ENCODE peak calls at places on chromosomes 4 and X, in five cellular contexts. B, W, M, C and R are unnamed samples.

GRCh38 chrX:12770440-12770839 is 20.8 kb upstream of the PRPS2 start:
- DNase-seq in M (peak; percentile 34), C (no peak), W (peak; percentile 42), B (no peak), R (no peak)

GRCh38 chrX:153703036-153703370 is 15.3 kb downstream of the SLC6A8 start:
- DNase-seq in C (no peak), M (no peak), B (no peak), W (no peak), R (no peak)

GRCh38 chr4:55066018-55066417 is 59.4 kb downstream of the KDR start:
- DNase-seq in W (peak; percentile 35), M (no peak), C (no peak), B (no peak), R (no peak)

GRCh38 chr4:58776627-58777026 is 1666.4 kb upstream of the IGFBP7 start:
- DNase-seq in B (no peak), M (no peak), C (no peak), W (no peak), R (no peak)

GRCh38 chr4:151798678-151799416 is 38.0 kb upstream of the GATB start:
- DNase-seq in M (no peak), W (no peak), B (peak; percentile 57), C (no peak), R (no peak)

GRCh38 chr4:47145630-47146029 is 114.3 kb downstream of the GABRB1 start:
- DNase-seq in B (peak; percentile 41), C (no peak), W (no peak), M (peak; percentile 45), R (no peak)

GRCh38 chr4:144723471-144723870 is 77.5 kb downstream of the HHIP start:
- DNase-seq in B (no peak), W (no peak), M (no peak), C (no peak), R (no peak)

GRCh38 chrX:118528089-118528753 is 32.6 kb downstream of the DOCK11 start:
- DNase-seq in W (no peak), C (no peak), M (no peak), B (peak; percentile 47), R (no peak)

GRCh38 chr4:120755864-120756263 is 166.7 kb downstream of the PRDM5 start:
- DNase-seq in W (no peak), C (no peak), B (no peak), M (no peak), R (no peak)

GRCh38 chr4:138736362-138736761 is 279.2 kb upstream of the NOCT start:
- DNase-seq in C (no peak), W (no peak), M (no peak), B (no peak), R (no peak)

GRCh38 chrX:53281321-53281822 is at the start of gene IQSEC2:
- DNase-seq in B (no peak), M (peak; percentile 59), W (no peak), C (peak; percentile 48), R (no peak)

GRCh38 chrX:105150557-105150956 is 69.9 kb downstream of the TEX13A start:
- DNase-seq in M (no peak), B (no peak), C (no peak), W (no peak), R (no peak)

GRCh38 chr4:181971411-181971810 is 271.8 kb upstream of the TENM3 start:
- DNase-seq in C (no peak), B (no peak), W (no peak), M (no peak), R (no peak)

GRCh38 chrX:38061335-38061734 is 55.0 kb downstream of the SYTL5 start:
- DNase-seq in W (no peak), C (peak; percentile 73), B (no peak), M (peak; percentile 1), R (no peak)

GRCh38 chr4:152045781-152046571 is 285.2 kb upstream of the GATB start:
- DNase-seq in W (no peak), B (no peak), C (peak; percentile 59), M (peak; percentile 96), R (no peak)

GRCh38 chr4:657338-658030 is 16.6 kb downstream of the ATP5ME start:
- DNase-seq in C (no peak), W (no peak), B (no peak), M (peak; percentile 0), R (no peak)

GRCh38 chr4:70522626-70523025 is 4.3 kb downstream of the AMTN start:
- DNase-seq in W (no peak), C (no peak), M (no peak), B (no peak), R (no peak)

GRCh38 chr4:163694385-163694784 is 199.9 kb downstream of the TMA16 start:
- DNase-seq in C (no peak), B (no peak), M (peak; percentile 23), W (no peak), R (no peak)

GRCh38 chrX:9147631-9148189 is 113.8 kb upstream of the FAM9B start:
- DNase-seq in B (no peak), W (no peak), C (no peak), M (peak; percentile 74), R (no peak)

GRCh38 chrX:30965751-30966150 is 76.7 kb upstream of the TAB3 start:
- DNase-seq in C (no peak), M (no peak), B (no peak), W (no peak), R (no peak)

GRCh38 chr4:1058198-1058996 is 47.0 kb downstream of the FGFRL1 start:
- DNase-seq in M (no peak), W (no peak), C (no peak), B (no peak), R (no peak)

GRCh38 chrX:110173192-110174175 is 144.4 kb downstream of the AMMECR1 start:
- DNase-seq in M (no peak), W (no peak), C (no peak), B (no peak), R (no peak)

GRCh38 chr4:2350982-2351381 is 67.5 kb downstream of the ZFYVE28 start:
- DNase-seq in B (no peak), W (no peak), M (no peak), C (no peak), R (no peak)

GRCh38 chrX:93422693-93423092 is 250.7 kb downstream of the NAP1L3 start:
- DNase-seq in C (no peak), M (peak; percentile 70), B (no peak), W (peak; percentile 19), R (no peak)

GRCh38 chr4:186058253-186058979 is 10.5 kb upstream of the TLR3 start:
- DNase-seq in M (no peak), C (no peak), B (peak; percentile 60), W (no peak), R (no peak)

GRCh38 chrX:153884136-153885076 is 1.6 kb downstream of the L1CAM start:
- DNase-seq in B (no peak), C (peak; percentile 10), M (peak; percentile 46), W (no peak), R (no peak)

GRCh38 chrX:56728321-56728720 is 722 bp upstream of the NBDY start:
- DNase-seq in W (no peak), B (no peak), C (no peak), M (no peak), R (no peak)

GRCh38 chr4:131370846-131371245 is 1778.2 kb upstream of the PCDH10 start:
- DNase-seq in M (no peak), B (no peak), C (no peak), W (no peak), R (no peak)

GRCh38 chr4:55618546-55619143 is 17.5 kb downstream of the NMU start:
- DNase-seq in C (no peak), W (no peak), M (peak; percentile 29), B (no peak), R (no peak)

GRCh38 chr4:173500841-173501591 is 29.0 kb downstream of the HAND2 start:
- DNase-seq in W (no peak), M (peak; percentile 68), C (no peak), B (no peak), R (no peak)

GRCh38 chr4:80268936-80269335 is 2.5 kb downstream of the FGF5 start:
- DNase-seq in C (no peak), B (no peak), W (no peak), M (no peak), R (no peak)

GRCh38 chr4:80268081-80268823 is 1.8 kb downstream of the FGF5 start:
- DNase-seq in M (peak; percentile 56), B (no peak), C (no peak), W (peak; percentile 20), R (no peak)

GRCh38 chr4:80271806-80272205 is 5.3 kb downstream of the FGF5 start:
- DNase-seq in M (no peak), C (no peak), B (no peak), W (no peak), R (no peak)

GRCh38 chr4:80266902-80267380 is 477 bp downstream of the FGF5 start:
- DNase-seq in C (no peak), W (peak; percentile 59), B (no peak), M (peak; percentile 49), R (no peak)

DNA sequence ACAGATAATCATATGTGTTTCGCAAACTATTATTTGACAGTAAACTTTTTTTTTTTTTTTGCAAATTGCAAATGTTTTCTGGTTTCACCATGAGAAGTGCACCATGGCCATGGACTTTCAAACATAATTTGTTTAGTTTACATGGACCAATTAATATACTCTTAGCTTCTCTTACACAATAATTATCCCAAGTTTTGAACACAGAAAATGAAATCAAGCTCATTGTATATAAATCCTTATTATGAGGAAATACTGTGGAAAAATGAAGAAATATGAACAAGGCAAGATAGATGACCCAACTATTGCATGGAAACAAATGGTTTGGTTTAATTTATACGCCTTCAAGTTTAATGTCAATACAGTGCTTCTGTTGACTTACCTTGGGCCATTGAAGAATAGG is 3.9 kb downstream of the FGF5 start:
- DNase-seq in M (no peak), W (no peak), C (no peak), B (no peak), R (no peak)
- H3K4me1 ChIP-seq in M (peaks cover 22% of the 10 kb centered on the region), W (peaks cover 2% of the 10 kb centered on the region), C (no peaks in the 10 kb centered on the region), B (no peaks in the 10 kb centered on the region), R (no peaks in the 10 kb centered on the region)

GRCh38 chr4:90227177-90227576 is 100.0 kb downstream of the CCSER1 start:
- DNase-seq in B (no peak), M (no peak), W (no peak), C (no peak), R (no peak)
- TF ChIP-seq REST in B (no peak), M (no peak), W (no peak), C (no peak), R (no peak)

GRCh38 chrX:11210397-11210796 is 82.8 kb upstream of the AMELX start:
- DNase-seq in C (no peak), B (no peak), M (no peak), W (no peak), R (no peak)
- TF ChIP-seq POLR2AphosphoS5 in C (no peak), B (no peak), M (no peak), W (no peak), R (no peak)

GRCh38 chr4:147824316-147824715 is 92.4 kb downstream of the ARHGAP10 start:
- DNase-seq in M (no peak), B (no peak), W (no peak), C (no peak), R (no peak)

GRCh38 chr4:147821555-147821954 is 89.7 kb downstream of the ARHGAP10 start:
- DNase-seq in C (no peak), M (no peak), B (no peak), W (no peak), R (no peak)

GRCh38 chr4:147822128-147822527 is 90.2 kb downstream of the ARHGAP10 start:
- DNase-seq in C (no peak), B (no peak), W (no peak), M (no peak), R (no peak)

GRCh38 chr4:147823135-147823534 is 91.2 kb downstream of the ARHGAP10 start:
- DNase-seq in W (no peak), C (no peak), M (no peak), B (no peak), R (no peak)

GRCh38 chr4:147820975-147821374 is 89.1 kb downstream of the ARHGAP10 start:
- DNase-seq in W (no peak), M (no peak), B (no peak), C (no peak), R (no peak)
- H3K4me1 ChIP-seq in W (no peaks in the 10 kb centered on the region), M (no peaks in the 10 kb centered on the region), B (peaks cover 9% of the 10 kb centered on the region), C (peaks cover 31% of the 10 kb centered on the region), R (peaks cover 5% of the 10 kb centered on the region)